ENCODE peak calls at places on chromosomes 13 and 19, in seven cellular contexts. M is OCI-LY7; F is naive thymus-derived CD4-positive, alpha-beta T cell; V is ascending aorta; K is PC-3; U is PC-9; J is heart left ventricle. D is an unnamed sample.

GRCh38 chr19:6032381-6032780 is 54.4 kb upstream of the RANBP3 start:
- DNase-seq in M (no peak), F (no peak), V (no peak), K (no peak), U (no peak), J (no peak), D (no peak)

GRCh38 chr19:5308471-5309437 is 31.9 kb downstream of the PTPRS start:
- DNase-seq in M (peak; percentile 26), F (no peak), V (peak; percentile 88), K (no peak), U (no peak), J (peak; percentile 48), D (no peak)

GRCh38 chr19:4064551-4065260 is 2.0 kb downstream of the ZBTB7A start:
- DNase-seq in M (peak; percentile 52), F (peak; percentile 34), V (no peak), K (no peak), U (no peak), J (peak; percentile 76), D (peak; percentile 41)

GRCh38 chr19:35710784-35711723 is 6.7 kb downstream of the ZBTB32 start:
- DNase-seq in M (peak; percentile 45), F (no peak), V (no peak), K (no peak), U (no peak), J (no peak), D (no peak)

GRCh38 chr13:33186851-33187250 is 98.7 kb downstream of the STARD13 start:
- DNase-seq in M (no peak), F (no peak), V (no peak), K (peak; percentile 17), U (no peak), J (no peak), D (no peak)

GRCh38 chr13:110015253-110015652 is 228.9 kb upstream of the IRS2 start:
- DNase-seq in M (no peak), F (no peak), V (no peak), K (peak; percentile 93), U (no peak), J (no peak), D (no peak)

GRCh38 chr19:7916137-7916907 is 1.7 kb downstream of the TGFBR3L start:
- DNase-seq in M (peak; percentile 24), F (peak; percentile 49), V (no peak), K (peak; percentile 42), U (no peak), J (no peak), D (peak; percentile 54)

GRCh38 chr13:49629196-49629938 is 1.1 kb downstream of the ARL11 start:
- DNase-seq in M (peak; percentile 22), F (no peak), V (no peak), K (no peak), U (no peak), J (no peak), D (no peak)

GRCh38 chr19:23402388-23402787 is 7.1 kb upstream of the ZNF91 start:
- DNase-seq in M (no peak), F (no peak), V (no peak), K (no peak), U (no peak), J (no peak), D (no peak)

GRCh38 chr13:113989585-113990300 is 15.9 kb upstream of the C13orf46 start:
- DNase-seq in M (no peak), F (no peak), V (peak; percentile 52), K (no peak), U (no peak), J (no peak), D (no peak)

GRCh38 chr13:60583911-60584753 is 187.1 kb downstream of the TDRD3 start:
- DNase-seq in M (no peak), F (no peak), V (no peak), K (peak; percentile 26), U (peak; percentile 34), J (no peak), D (no peak)

GRCh38 chr13:35649162-35649561 is 172.7 kb upstream of the MAB21L1 start:
- DNase-seq in M (no peak), F (no peak), V (no peak), K (no peak), U (no peak), J (no peak), D (no peak)

GRCh38 chr13:99662678-99663077 is 161.4 kb downstream of the TM9SF2 start:
- DNase-seq in M (no peak), F (no peak), V (no peak), K (no peak), U (peak; percentile 12), J (no peak), D (no peak)

GRCh38 chr13:20814224-20814910 is 40.6 kb upstream of the EEF1AKMT1 start:
- DNase-seq in M (no peak), F (no peak), V (peak; percentile 96), K (peak; percentile 82), U (peak; percentile 54), J (peak; percentile 79), D (no peak)

GRCh38 chr13:113329656-113330312 is 32.7 kb downstream of the LAMP1 start:
- DNase-seq in M (no peak), F (no peak), V (no peak), K (no peak), U (peak; percentile 24), J (no peak), D (no peak)

GRCh38 chr19:44003461-44004134 is 841 bp downstream of the ZNF230 start:
- DNase-seq in M (peak; percentile 19), F (peak; percentile 17), V (no peak), K (no peak), U (no peak), J (no peak), D (no peak)

GRCh38 chr13:30373727-30374126 is 48.6 kb upstream of the UBE2L5 start:
- DNase-seq in M (peak; percentile 74), F (no peak), V (no peak), K (no peak), U (no peak), J (no peak), D (no peak)

GRCh38 chr19:4547303-4548237 is 7.7 kb upstream of the LRG1 start:
- DNase-seq in M (peak; percentile 28), F (no peak), V (no peak), K (peak; percentile 51), U (no peak), J (no peak), D (no peak)

GRCh38 chr19:12937243-12938053 is 961 bp upstream of the CALR start:
- DNase-seq in M (peak; percentile 67), F (no peak), V (no peak), K (peak; percentile 52), U (peak; percentile 49), J (no peak), D (no peak)

GRCh38 chr19:10760268-10760944 is 42.5 kb downstream of the DNM2 start:
- DNase-seq in M (peak; percentile 66), F (no peak), V (no peak), K (peak; percentile 91), U (peak; percentile 82), J (no peak), D (peak; percentile 46)

GRCh38 chr19:30450101-30450500 is 77.9 kb downstream of the ZNF536 start:
- DNase-seq in M (no peak), F (no peak), V (no peak), K (no peak), U (no peak), J (peak; percentile 66), D (no peak)

GRCh38 chr19:15840833-15841232 is 25.4 kb upstream of the OR10H1 start:
- DNase-seq in M (no peak), F (no peak), V (no peak), K (no peak), U (no peak), J (no peak), D (no peak)
- H3K9me3 ChIP-seq in M (no peaks in the 10 kb centered on the region), F (no peaks in the 10 kb centered on the region), V (no peaks in the 10 kb centered on the region), K (no peaks in the 10 kb centered on the region), U (no peaks in the 10 kb centered on the region), J (no peaks in the 10 kb centered on the region), D (no peaks in the 10 kb centered on the region)

GRCh38 chr13:101945435-101945834 is 456.4 kb downstream of the FGF14 start:
- DNase-seq in M (no peak), F (no peak), V (no peak), K (no peak), U (peak; percentile 33), J (no peak), D (no peak)

GRCh38 chr13:101942038-101942437 is 459.8 kb downstream of the FGF14 start:
- DNase-seq in M (peak; percentile 4), F (no peak), V (no peak), K (peak; percentile 54), U (peak; percentile 45), J (peak; percentile 25), D (no peak)

GRCh38 chr13:101949681-101950080 is 452.2 kb downstream of the FGF14 start:
- DNase-seq in M (no peak), F (no peak), V (no peak), K (no peak), U (peak; percentile 1), J (no peak), D (no peak)

GRCh38 chr13:101942535-101943157 is 459.2 kb downstream of the FGF14 start:
- DNase-seq in M (no peak), F (no peak), V (no peak), K (peak; percentile 9), U (peak; percentile 12), J (no peak), D (no peak)

GRCh38 chr13:101946411-101946810 is 455.4 kb downstream of the FGF14 start:
- DNase-seq in M (no peak), F (no peak), V (no peak), K (no peak), U (peak; percentile 33), J (no peak), D (no peak)
- H3K9me3 ChIP-seq in M (no peaks in the 10 kb centered on the region), F (no peaks in the 10 kb centered on the region), V (no peaks in the 10 kb centered on the region), K (no peaks in the 10 kb centered on the region), U (no peaks in the 10 kb centered on the region), J (no peaks in the 10 kb centered on the region), D (no peaks in the 10 kb centered on the region)

GRCh38 chr13:80012281-80012680 is 328.6 kb downstream of the SPRY2 start:
- DNase-seq in M (no peak), F (no peak), V (no peak), K (peak; percentile 26), U (no peak), J (no peak), D (no peak)

GRCh38 chr13:80011448-80012212 is 329.3 kb downstream of the SPRY2 start:
- DNase-seq in M (no peak), F (no peak), V (no peak), K (no peak), U (no peak), J (no peak), D (no peak)

GRCh38 chr13:80010286-80010831 is 330.6 kb downstream of the SPRY2 start:
- DNase-seq in M (no peak), F (no peak), V (no peak), K (no peak), U (no peak), J (no peak), D (no peak)

GRCh38 chr13:80010846-80011245 is 330.1 kb downstream of the SPRY2 start:
- DNase-seq in M (no peak), F (no peak), V (no peak), K (no peak), U (no peak), J (no peak), D (no peak)

GRCh38 chr13:80009760-80010159 is 331.2 kb downstream of the SPRY2 start:
- DNase-seq in M (no peak), F (no peak), V (no peak), K (no peak), U (no peak), J (no peak), D (no peak)
- H3K9me3 ChIP-seq in M (no peaks in the 10 kb centered on the region), F (no peaks in the 10 kb centered on the region), V (no peaks in the 10 kb centered on the region), K (no peaks in the 10 kb centered on the region), U (no peaks in the 10 kb centered on the region), J (no peaks in the 10 kb centered on the region), D (no peaks in the 10 kb centered on the region)

DNA sequence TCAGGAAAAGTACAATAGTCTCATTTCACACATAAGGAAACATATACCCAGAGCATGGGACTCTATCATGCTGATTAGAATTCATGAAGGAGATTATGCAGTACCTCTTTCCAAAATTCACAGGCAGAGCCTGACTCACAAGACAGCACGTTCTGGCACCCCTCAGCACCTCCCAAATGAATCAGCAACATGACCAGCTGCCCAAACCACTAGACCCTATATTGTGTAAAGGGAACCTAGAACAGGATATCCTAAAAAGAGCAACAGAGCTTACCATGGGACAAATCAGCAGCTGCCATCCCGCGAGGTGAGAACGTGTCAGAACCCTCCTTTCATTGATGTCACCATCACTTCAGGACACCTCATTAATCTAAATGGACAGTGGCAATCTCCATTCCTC is 2.5 kb downstream of the ZNF426 start:
- DNase-seq in M (no peak), F (no peak), V (no peak), K (no peak), U (no peak), J (no peak), D (no peak)
- H3K9me3 ChIP-seq in M (peaks cover 9% of the 10 kb centered on the region), F (peaks cover 7% of the 10 kb centered on the region), V (peaks cover 56% of the 10 kb centered on the region), K (peaks cover 41% of the 10 kb centered on the region), U (peaks cover 74% of the 10 kb centered on the region), J (no peaks in the 10 kb centered on the region), D (peaks cover 17% of the 10 kb centered on the region)

D was measured in T-helper 17 cell.